ENCODE peak calls at places on chromosomes 2 and 18, in seven cellular contexts. L is AG04450, P is AG10803, N is aorta, C is choroid plexus epithelial cell, U is fibroblast of pulmonary artery, J is upper lobe of right lung. Z is an unnamed sample.

GRCh38 chr18:61893304-61893970 is 630 bp upstream of the RNF152 start:
- DNase-seq in L (no peak), P (peak), N (peak), C (peak), U (peak), J (peak), Z (peak)

GRCh38 chr2:102012061-102012460 is 20.3 kb downstream of the IL1R2 start:
- DNase-seq in L (no peak), P (no peak), N (no peak), C (no peak), U (no peak), J (no peak), Z (no peak)

GRCh38 chr2:225458431-225459117 is 59.1 kb downstream of the NYAP2 start:
- DNase-seq in L (no peak), P (no peak), N (no peak), C (peak), U (no peak), J (no peak), Z (no peak)

GRCh38 chr18:51290864-51291263 is 93.4 kb upstream of the MEX3C start:
- DNase-seq in L (no peak), P (no peak), N (no peak), C (peak), U (peak), J (no peak), Z (no peak)

GRCh38 chr2:9226458-9227380 is 20.1 kb downstream of the ASAP2 start:
- DNase-seq in L (no peak), P (no peak), N (no peak), C (no peak), U (no peak), J (no peak), Z (no peak)

GRCh38 chr2:20692081-20692480 is 25.1 kb downstream of the GDF7 start:
- DNase-seq in L (no peak), P (no peak), N (no peak), C (no peak), U (no peak), J (no peak), Z (no peak)

GRCh38 chr2:231684314-231685223 is 23.8 kb upstream of the PTMA start:
- DNase-seq in L (no peak), P (no peak), N (no peak), C (no peak), U (no peak), J (no peak), Z (no peak)

GRCh38 chr2:177998006-177998405 is 74.6 kb downstream of the PDE11A start:
- DNase-seq in L (peak), P (peak), N (no peak), C (peak), U (peak), J (no peak), Z (peak)

GRCh38 chr2:41970898-41971660 is 76.7 kb upstream of the PKDCC start:
- DNase-seq in L (no peak), P (peak), N (no peak), C (no peak), U (no peak), J (no peak), Z (no peak)

GRCh38 chr18:62525611-62526010 is 2.8 kb downstream of the ZCCHC2 start:
- DNase-seq in L (no peak), P (no peak), N (no peak), C (no peak), U (no peak), J (no peak), Z (no peak)

GRCh38 chr18:8124232-8125146 is 484.7 kb upstream of the RAB12 start:
- DNase-seq in L (no peak), P (no peak), N (no peak), C (no peak), U (no peak), J (no peak), Z (no peak)

GRCh38 chr2:35125278-35125677 is 1230.3 kb upstream of the CRIM1 start:
- DNase-seq in L (no peak), P (no peak), N (no peak), C (no peak), U (no peak), J (no peak), Z (no peak)

GRCh38 chr2:73859721-73860586 is 31.2 kb downstream of the STAMBP start:
- DNase-seq in L (peak), P (peak), N (no peak), C (peak), U (peak), J (no peak), Z (peak)

GRCh38 chr18:32974421-32975165 is 201.8 kb upstream of the KLHL14 start:
- DNase-seq in L (no peak), P (no peak), N (no peak), C (peak), U (no peak), J (no peak), Z (no peak)

GRCh38 chr2:68483011-68483410 is 15.6 kb downstream of the APLF start:
- DNase-seq in L (no peak), P (no peak), N (no peak), C (no peak), U (no peak), J (no peak), Z (no peak)

GRCh38 chr2:137924019-137924418 is 40.3 kb upstream of the HNMT start:
- DNase-seq in L (no peak), P (peak), N (no peak), C (peak), U (peak), J (no peak), Z (peak)

GRCh38 chr2:108571262-108571661 is 37.0 kb downstream of the LIMS1 start:
- DNase-seq in L (no peak), P (no peak), N (no peak), C (peak), U (no peak), J (no peak), Z (peak)

GRCh38 chr2:100365434-100365833 is 43.1 kb upstream of the LONRF2 start:
- DNase-seq in L (peak), P (peak), N (no peak), C (peak), U (peak), J (no peak), Z (peak)

GRCh38 chr2:166758956-166759355 is 129.3 kb upstream of the XIRP2 start:
- DNase-seq in L (no peak), P (no peak), N (no peak), C (no peak), U (no peak), J (no peak), Z (no peak)

GRCh38 chr2:1690056-1690775 is 54.1 kb downstream of the PXDN start:
- DNase-seq in L (no peak), P (no peak), N (no peak), C (peak), U (no peak), J (peak), Z (no peak)

GRCh38 chr2:121360566-121361300 is 75.7 kb upstream of the TFCP2L1 start:
- DNase-seq in L (peak), P (peak), N (peak), C (peak), U (peak), J (peak), Z (peak)

GRCh38 chr2:147541314-147541713 is 303.5 kb upstream of the ACVR2A start:
- DNase-seq in L (no peak), P (no peak), N (no peak), C (no peak), U (no peak), J (no peak), Z (no peak)

GRCh38 chr2:101520246-101520645 is 45.3 kb upstream of the RFX8 start:
- DNase-seq in L (no peak), P (peak), N (no peak), C (peak), U (peak), J (no peak), Z (peak)

GRCh38 chr2:9207641-9208301 is 1.2 kb downstream of the ASAP2 start:
- DNase-seq in L (no peak), P (no peak), N (no peak), C (peak), U (no peak), J (peak), Z (no peak)

GRCh38 chr2:55759271-55759921 is 65.8 kb upstream of the PNPT1 start:
- DNase-seq in L (no peak), P (no peak), N (no peak), C (no peak), U (no peak), J (no peak), Z (no peak)

GRCh38 chr2:37826611-37827010 is 98.5 kb upstream of the RMDN2 start:
- DNase-seq in L (no peak), P (no peak), N (no peak), C (no peak), U (no peak), J (no peak), Z (no peak)

GRCh38 chr2:120863661-120864320 is 128.1 kb downstream of the GLI2 start:
- DNase-seq in L (no peak), P (peak), N (peak), C (peak), U (peak), J (peak), Z (peak)

GRCh38 chr2:221758076-221758475 is 186.0 kb upstream of the EPHA4 start:
- DNase-seq in L (no peak), P (no peak), N (no peak), C (no peak), U (peak), J (no peak), Z (no peak)

GRCh38 chr2:179336782-179337534 is 72.3 kb upstream of the SESTD1 start:
- DNase-seq in L (no peak), P (peak), N (no peak), C (peak), U (peak), J (no peak), Z (peak)

GRCh38 chr2:197145471-197146056 is 165.0 kb downstream of the ANKRD44 start:
- DNase-seq in L (no peak), P (no peak), N (no peak), C (no peak), U (no peak), J (no peak), Z (no peak)

GRCh38 chr2:221676566-221677172 is 104.6 kb upstream of the EPHA4 start:
- DNase-seq in L (no peak), P (no peak), N (no peak), C (no peak), U (no peak), J (no peak), Z (no peak)

GRCh38 chr2:128558895-128559532 is 240.3 kb upstream of the HS6ST1 start:
- DNase-seq in L (no peak), P (no peak), N (no peak), C (no peak), U (no peak), J (no peak), Z (peak)

GRCh38 chr2:172655838-172656573 is 79.6 kb upstream of the RAPGEF4 start:
- DNase-seq in L (no peak), P (no peak), N (no peak), C (no peak), U (no peak), J (no peak), Z (peak)

GRCh38 chr2:238684362-238685326 is 163.2 kb upstream of the TWIST2 start:
- DNase-seq in L (peak), P (peak), N (no peak), C (peak), U (peak), J (no peak), Z (peak)

GRCh38 chr2:222711315-222711940 is 40.0 kb downstream of the MOGAT1 start:
- DNase-seq in L (no peak), P (no peak), N (no peak), C (no peak), U (no peak), J (no peak), Z (no peak)

GRCh38 chr2:224507789-224508188 is 77.4 kb downstream of the CUL3 start:
- DNase-seq in L (no peak), P (no peak), N (no peak), C (no peak), U (no peak), J (no peak), Z (no peak)

GRCh38 chr2:45006942-45007287 is 2.3 kb downstream of the SIX2 start:
- DNase-seq in L (no peak), P (no peak), N (no peak), C (no peak), U (no peak), J (no peak), Z (no peak)
- H3K4me3 ChIP-seq in L (no peak), P (no peak), N (no peak), C (peak), U (peak), J (no peak), Z (no peak)

DNA sequence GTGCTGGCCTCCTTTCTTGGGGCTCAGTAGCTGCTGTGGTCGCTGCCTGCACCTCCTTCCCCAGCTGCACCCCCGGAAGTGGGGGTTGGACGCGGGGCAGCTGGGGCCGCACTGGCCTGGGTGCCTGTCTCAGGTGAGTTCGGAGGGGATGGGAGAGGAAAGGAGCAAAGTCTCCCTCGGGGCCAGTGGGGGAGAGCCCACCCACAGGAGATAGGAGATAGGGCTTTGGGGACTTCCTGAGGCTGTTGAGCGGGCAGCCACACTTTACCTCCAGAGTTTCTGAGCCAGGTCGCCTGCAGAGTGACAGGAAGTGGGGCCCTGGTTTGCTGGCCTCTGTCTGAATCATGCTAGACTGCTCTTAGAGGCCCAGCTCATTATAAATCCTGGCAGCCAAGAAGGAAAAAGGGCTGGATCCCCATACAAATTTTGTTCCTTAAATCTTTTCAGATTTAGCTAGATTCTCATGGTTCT is 8.1 kb downstream of the MBP start:
- DNase-seq in L (no peak), P (no peak), N (no peak), C (no peak), U (no peak), J (no peak), Z (no peak)
- H3K4me3 ChIP-seq in L (no peak), P (no peak), N (no peak), C (no peak), U (no peak), J (no peak), Z (no peak)

GRCh38 chr18:48947102-48947501 is 3.7 kb downstream of the SMAD7 start:
- DNase-seq in L (no peak), P (no peak), N (peak), C (peak), U (peak), J (peak), Z (peak)

GRCh38 chr18:48944634-48945033 is 6.1 kb downstream of the SMAD7 start:
- DNase-seq in L (no peak), P (no peak), N (peak), C (peak), U (peak), J (peak), Z (no peak)

GRCh38 chr18:48947583-48947982 is 3.2 kb downstream of the SMAD7 start:
- DNase-seq in L (no peak), P (no peak), N (peak), C (no peak), U (peak), J (no peak), Z (peak)

GRCh38 chr18:48946329-48946835 is 4.4 kb downstream of the SMAD7 start:
- DNase-seq in L (no peak), P (peak), N (peak), C (peak), U (peak), J (peak), Z (peak)

GRCh38 chr18:48945953-48946217 is 4.9 kb downstream of the SMAD7 start:
- DNase-seq in L (no peak), P (no peak), N (no peak), C (no peak), U (no peak), J (no peak), Z (no peak)
- H3K4me3 ChIP-seq in L (no peak), P (no peak), N (peak), C (no peak), U (peak), J (peak), Z (no peak)

DNA sequence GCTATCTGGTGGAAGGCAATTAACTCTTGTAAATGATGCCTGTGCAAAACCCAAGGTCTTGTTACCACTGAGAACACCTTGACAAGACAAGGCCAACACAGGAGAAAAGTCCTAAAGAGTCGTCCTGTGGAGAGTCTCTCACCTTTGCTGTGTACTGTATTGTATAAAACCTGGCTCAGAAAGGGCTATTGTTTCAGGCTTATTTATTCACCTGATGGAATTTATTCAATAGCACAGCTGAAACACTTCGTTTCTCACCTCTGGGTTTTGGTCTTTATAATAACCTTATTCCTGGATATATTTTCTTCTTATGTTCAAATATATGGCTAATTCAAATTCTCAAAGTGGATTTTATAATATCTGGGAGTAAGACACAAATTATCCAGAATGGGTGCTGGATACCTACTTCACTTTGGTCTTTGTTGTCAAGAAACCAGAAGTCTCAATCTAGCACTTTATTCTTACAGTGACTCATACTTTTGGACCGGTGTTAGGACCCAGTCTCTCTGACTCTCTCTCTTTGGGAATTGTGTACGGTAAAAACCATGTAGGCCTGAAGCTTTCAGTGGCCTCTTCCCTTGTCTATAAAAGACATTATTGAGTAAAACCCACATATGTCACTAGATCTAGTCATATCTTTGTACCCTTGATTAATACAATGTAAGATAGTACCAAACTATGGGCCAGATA is 16.1 kb upstream of the STAT4 start:
- DNase-seq in L (no peak), P (no peak), N (no peak), C (no peak), U (no peak), J (no peak), Z (no peak)
- H3K4me3 ChIP-seq in L (no peak), P (no peak), N (no peak), C (no peak), U (no peak), J (no peak), Z (no peak)

DNA sequence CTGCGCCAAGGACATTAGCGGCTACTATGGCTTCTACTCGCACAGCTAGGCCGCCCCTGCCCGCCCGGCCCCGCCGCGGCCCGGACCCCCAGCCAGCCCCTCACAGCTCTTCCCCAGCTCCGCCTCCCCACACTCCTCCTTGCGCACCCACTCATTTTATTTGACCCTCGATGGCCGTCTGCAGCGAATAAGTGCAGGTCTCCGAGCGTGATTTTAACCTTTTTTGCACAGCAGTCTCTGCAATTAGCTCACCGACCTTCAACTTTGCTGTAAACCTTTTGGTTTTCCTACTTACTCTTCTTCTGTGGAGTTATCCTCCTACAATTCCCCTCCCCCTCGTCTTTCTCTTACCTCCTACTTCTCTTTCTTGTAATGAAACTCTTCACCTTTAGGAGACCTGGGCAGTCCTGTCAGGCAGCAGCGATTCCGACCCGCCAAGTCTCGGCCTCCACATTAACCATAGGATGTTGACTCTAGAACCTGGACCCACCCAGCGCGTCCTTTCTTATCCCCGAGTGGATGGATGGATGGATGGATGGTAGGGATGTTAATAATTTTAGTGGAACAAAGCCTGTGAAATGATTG is 8.2 kb downstream of the TBR1 start:
- DNase-seq in L (no peak), P (no peak), N (no peak), C (no peak), U (no peak), J (no peak), Z (no peak)
- H3K4me3 ChIP-seq in L (peak), P (no peak), N (no peak), C (no peak), U (no peak), J (no peak), Z (peak)

Z was measured in fibroblast of villous mesenchyme.